ENCODE peak calls at places on chromosome 22, in ten cellular contexts. One of them, this sample, is unnamed.

GRCh38 chr22:18968011-18968749 is 32.1 kb upstream of the PRODH start:
- DNase-seq in M059J: peak
- DNase-seq in mesothelial cell of epicardium: peak
- DNase-seq in NCI-H526 treated with DMSO at 0.1 percent for 48 hours: no peak
- DNase-seq in fibroblast of villous mesenchyme: peak
- DNase-seq in OCI-M1: no peak
- DNase-seq in hepatocyte: peak
- DNase-seq in A549: no peak
- DNase-seq in T-helper 2 cell: no peak
- DNase-seq in NCI-H2171 treated with DMSO at 0.1 percent for 48 hours: no peak
- DNase-seq in this sample: peak

GRCh38 chr22:36544107-36544620 is 15.2 kb upstream of the EIF3D start:
- DNase-seq in T-helper 2 cell: no peak
- DNase-seq in hepatocyte: no peak
- DNase-seq in mesothelial cell of epicardium: no peak
- DNase-seq in NCI-H526 treated with DMSO at 0.1 percent for 48 hours: no peak
- DNase-seq in OCI-M1: no peak
- DNase-seq in M059J: peak
- DNase-seq in fibroblast of villous mesenchyme: no peak
- DNase-seq in NCI-H2171 treated with DMSO at 0.1 percent for 48 hours: no peak
- DNase-seq in A549: no peak
- DNase-seq in this sample: no peak

GRCh38 chr22:26718905-26719304 is 61.5 kb downstream of the MIAT start:
- DNase-seq in NCI-H526 treated with DMSO at 0.1 percent for 48 hours: no peak
- DNase-seq in mesothelial cell of epicardium: no peak
- DNase-seq in OCI-M1: no peak
- DNase-seq in A549: peak
- DNase-seq in fibroblast of villous mesenchyme: peak
- DNase-seq in NCI-H2171 treated with DMSO at 0.1 percent for 48 hours: no peak
- DNase-seq in hepatocyte: no peak
- DNase-seq in T-helper 2 cell: no peak
- DNase-seq in M059J: peak
- DNase-seq in this sample: no peak

GRCh38 chr22:27669798-27670599 is 131.6 kb downstream of the MN1 start:
- DNase-seq in OCI-M1: no peak
- DNase-seq in M059J: peak
- DNase-seq in mesothelial cell of epicardium: no peak
- DNase-seq in hepatocyte: peak
- DNase-seq in A549: no peak
- DNase-seq in NCI-H2171 treated with DMSO at 0.1 percent for 48 hours: no peak
- DNase-seq in T-helper 2 cell: no peak
- DNase-seq in NCI-H526 treated with DMSO at 0.1 percent for 48 hours: no peak
- DNase-seq in fibroblast of villous mesenchyme: no peak
- DNase-seq in this sample: no peak

GRCh38 chr22:17318817-17319216 is 50.4 kb upstream of the CECR2 start:
- DNase-seq in T-helper 2 cell: no peak
- DNase-seq in M059J: no peak
- DNase-seq in OCI-M1: no peak
- DNase-seq in hepatocyte: no peak
- DNase-seq in NCI-H2171 treated with DMSO at 0.1 percent for 48 hours: no peak
- DNase-seq in fibroblast of villous mesenchyme: no peak
- DNase-seq in NCI-H526 treated with DMSO at 0.1 percent for 48 hours: no peak
- DNase-seq in mesothelial cell of epicardium: no peak
- DNase-seq in A549: no peak
- DNase-seq in this sample: no peak

GRCh38 chr22:26170795-26171194 is 1.5 kb downstream of the SEZ6L start:
- DNase-seq in NCI-H2171 treated with DMSO at 0.1 percent for 48 hours: peak
- DNase-seq in fibroblast of villous mesenchyme: no peak
- DNase-seq in A549: no peak
- DNase-seq in OCI-M1: peak
- DNase-seq in T-helper 2 cell: no peak
- DNase-seq in M059J: peak
- DNase-seq in hepatocyte: peak
- DNase-seq in NCI-H526 treated with DMSO at 0.1 percent for 48 hours: peak
- DNase-seq in mesothelial cell of epicardium: no peak
- DNase-seq in this sample: no peak

GRCh38 chr22:43562843-43563242 is 151.0 kb downstream of the MPPED1 start:
- DNase-seq in fibroblast of villous mesenchyme: no peak
- DNase-seq in M059J: no peak
- DNase-seq in NCI-H2171 treated with DMSO at 0.1 percent for 48 hours: no peak
- DNase-seq in mesothelial cell of epicardium: no peak
- DNase-seq in hepatocyte: no peak
- DNase-seq in OCI-M1: no peak
- DNase-seq in A549: no peak
- DNase-seq in NCI-H526 treated with DMSO at 0.1 percent for 48 hours: no peak
- DNase-seq in T-helper 2 cell: no peak
- DNase-seq in this sample: no peak

GRCh38 chr22:25966448-25966913 is 202.8 kb upstream of the SEZ6L start:
- DNase-seq in mesothelial cell of epicardium: no peak
- DNase-seq in M059J: no peak
- DNase-seq in hepatocyte: no peak
- DNase-seq in NCI-H526 treated with DMSO at 0.1 percent for 48 hours: no peak
- DNase-seq in A549: no peak
- DNase-seq in T-helper 2 cell: no peak
- DNase-seq in NCI-H2171 treated with DMSO at 0.1 percent for 48 hours: no peak
- DNase-seq in fibroblast of villous mesenchyme: no peak
- DNase-seq in OCI-M1: no peak
- DNase-seq in this sample: no peak

GRCh38 chr22:35887296-35887875 is 141.2 kb downstream of the RBFOX2 start:
- DNase-seq in OCI-M1: no peak
- DNase-seq in hepatocyte: no peak
- DNase-seq in mesothelial cell of epicardium: no peak
- DNase-seq in NCI-H526 treated with DMSO at 0.1 percent for 48 hours: no peak
- DNase-seq in M059J: peak
- DNase-seq in A549: no peak
- DNase-seq in NCI-H2171 treated with DMSO at 0.1 percent for 48 hours: no peak
- DNase-seq in T-helper 2 cell: no peak
- DNase-seq in fibroblast of villous mesenchyme: no peak
- DNase-seq in this sample: no peak

GRCh38 chr22:31179345-31179744 is 19.4 kb downstream of the RNF185 start:
- DNase-seq in NCI-H526 treated with DMSO at 0.1 percent for 48 hours: no peak
- DNase-seq in NCI-H2171 treated with DMSO at 0.1 percent for 48 hours: no peak
- DNase-seq in mesothelial cell of epicardium: no peak
- DNase-seq in A549: no peak
- DNase-seq in fibroblast of villous mesenchyme: no peak
- DNase-seq in T-helper 2 cell: no peak
- DNase-seq in OCI-M1: no peak
- DNase-seq in M059J: peak
- DNase-seq in hepatocyte: no peak
- DNase-seq in this sample: no peak

GRCh38 chr22:37412445-37413250 is 14.6 kb downstream of the ELFN2 start:
- DNase-seq in A549: no peak
- DNase-seq in hepatocyte: no peak
- DNase-seq in OCI-M1: no peak
- DNase-seq in M059J: no peak
- DNase-seq in NCI-H2171 treated with DMSO at 0.1 percent for 48 hours: no peak
- DNase-seq in mesothelial cell of epicardium: no peak
- DNase-seq in fibroblast of villous mesenchyme: no peak
- DNase-seq in NCI-H526 treated with DMSO at 0.1 percent for 48 hours: no peak
- DNase-seq in T-helper 2 cell: no peak
- DNase-seq in this sample: no peak

GRCh38 chr22:38788417-38788816 is 5.5 kb downstream of the DNAL4 start:
- DNase-seq in fibroblast of villous mesenchyme: peak
- DNase-seq in NCI-H2171 treated with DMSO at 0.1 percent for 48 hours: peak
- DNase-seq in mesothelial cell of epicardium: no peak
- DNase-seq in A549: no peak
- DNase-seq in hepatocyte: peak
- DNase-seq in T-helper 2 cell: no peak
- DNase-seq in M059J: peak
- DNase-seq in OCI-M1: no peak
- DNase-seq in NCI-H526 treated with DMSO at 0.1 percent for 48 hours: no peak
- DNase-seq in this sample: peak

GRCh38 chr22:19876314-19876940 is 21.8 kb upstream of the GNB1L start:
- DNase-seq in NCI-H2171 treated with DMSO at 0.1 percent for 48 hours: no peak
- DNase-seq in OCI-M1: no peak
- DNase-seq in A549: no peak
- DNase-seq in T-helper 2 cell: no peak
- DNase-seq in M059J: no peak
- DNase-seq in mesothelial cell of epicardium: peak
- DNase-seq in fibroblast of villous mesenchyme: no peak
- DNase-seq in NCI-H526 treated with DMSO at 0.1 percent for 48 hours: no peak
- DNase-seq in hepatocyte: no peak
- DNase-seq in this sample: no peak

GRCh38 chr22:42793848-42794405 is 63.1 kb downstream of the ARFGAP3 start:
- DNase-seq in A549: no peak
- DNase-seq in T-helper 2 cell: no peak
- DNase-seq in OCI-M1: no peak
- DNase-seq in hepatocyte: no peak
- DNase-seq in mesothelial cell of epicardium: no peak
- DNase-seq in M059J: no peak
- DNase-seq in fibroblast of villous mesenchyme: no peak
- DNase-seq in NCI-H2171 treated with DMSO at 0.1 percent for 48 hours: no peak
- DNase-seq in NCI-H526 treated with DMSO at 0.1 percent for 48 hours: no peak
- DNase-seq in this sample: no peak

GRCh38 chr22:49659281-49659923 is 168.3 kb downstream of the BRD1 start:
- DNase-seq in NCI-H2171 treated with DMSO at 0.1 percent for 48 hours: no peak
- DNase-seq in hepatocyte: no peak
- DNase-seq in T-helper 2 cell: no peak
- DNase-seq in A549: no peak
- DNase-seq in mesothelial cell of epicardium: no peak
- DNase-seq in M059J: no peak
- DNase-seq in NCI-H526 treated with DMSO at 0.1 percent for 48 hours: no peak
- DNase-seq in OCI-M1: no peak
- DNase-seq in fibroblast of villous mesenchyme: no peak
- DNase-seq in this sample: no peak

GRCh38 chr22:43528601-43529360 is 117.0 kb downstream of the MPPED1 start:
- DNase-seq in fibroblast of villous mesenchyme: no peak
- DNase-seq in NCI-H2171 treated with DMSO at 0.1 percent for 48 hours: no peak
- DNase-seq in A549: no peak
- DNase-seq in mesothelial cell of epicardium: no peak
- DNase-seq in T-helper 2 cell: no peak
- DNase-seq in hepatocyte: no peak
- DNase-seq in NCI-H526 treated with DMSO at 0.1 percent for 48 hours: no peak
- DNase-seq in M059J: no peak
- DNase-seq in OCI-M1: no peak
- DNase-seq in this sample: no peak

GRCh38 chr22:20965104-20965887 is 1.8 kb upstream of the AIFM3 start:
- DNase-seq in T-helper 2 cell: no peak
- DNase-seq in OCI-M1: no peak
- DNase-seq in fibroblast of villous mesenchyme: no peak
- DNase-seq in NCI-H2171 treated with DMSO at 0.1 percent for 48 hours: no peak
- DNase-seq in M059J: no peak
- DNase-seq in hepatocyte: no peak
- DNase-seq in A549: no peak
- DNase-seq in mesothelial cell of epicardium: no peak
- DNase-seq in NCI-H526 treated with DMSO at 0.1 percent for 48 hours: no peak
- DNase-seq in this sample: peak

GRCh38 chr22:23079814-23080521 is 9.6 kb downstream of the GNAZ start:
- DNase-seq in OCI-M1: no peak
- DNase-seq in mesothelial cell of epicardium: no peak
- DNase-seq in T-helper 2 cell: no peak
- DNase-seq in fibroblast of villous mesenchyme: no peak
- DNase-seq in NCI-H2171 treated with DMSO at 0.1 percent for 48 hours: no peak
- DNase-seq in A549: no peak
- DNase-seq in hepatocyte: no peak
- DNase-seq in NCI-H526 treated with DMSO at 0.1 percent for 48 hours: no peak
- DNase-seq in M059J: no peak
- DNase-seq in this sample: no peak

GRCh38 chr22:20249797-20250354 is 18.2 kb downstream of the RTN4R start:
- DNase-seq in T-helper 2 cell: no peak
- DNase-seq in NCI-H526 treated with DMSO at 0.1 percent for 48 hours: no peak
- DNase-seq in hepatocyte: no peak
- DNase-seq in fibroblast of villous mesenchyme: peak
- DNase-seq in OCI-M1: no peak
- DNase-seq in NCI-H2171 treated with DMSO at 0.1 percent for 48 hours: no peak
- DNase-seq in mesothelial cell of epicardium: no peak
- DNase-seq in M059J: peak
- DNase-seq in A549: no peak
- DNase-seq in this sample: peak

GRCh38 chr22:45952151-45952550 is 24.8 kb downstream of the WNT7B start:
- DNase-seq in fibroblast of villous mesenchyme: no peak
- DNase-seq in T-helper 2 cell: no peak
- DNase-seq in A549: no peak
- DNase-seq in mesothelial cell of epicardium: no peak
- DNase-seq in hepatocyte: no peak
- DNase-seq in NCI-H526 treated with DMSO at 0.1 percent for 48 hours: no peak
- DNase-seq in M059J: no peak
- DNase-seq in NCI-H2171 treated with DMSO at 0.1 percent for 48 hours: no peak
- DNase-seq in OCI-M1: no peak
- DNase-seq in this sample: no peak

This sample was measured in cardiac muscle cell.